ENCODE peak calls at places on chromosomes 3 and 15, in ten cellular contexts. One of them, this sample, is unnamed. For H3K4me1, the result is how much of the 10 kb centered on the place peaks cover.

GRCh38 chr15:66756220-66756769 is 54.3 kb downstream of the SMAD6 start:
- DNase-seq in left ventricle myocardium inferior: no peak
- DNase-seq in heart left ventricle: no peak
- DNase-seq in heart right ventricle: no peak
- DNase-seq in Peyer's patch: no peak
- DNase-seq in tibial artery: no peak
- DNase-seq in adrenal gland: no peak
- DNase-seq in endodermal cell: no peak
- DNase-seq in HCT116: no peak
- DNase-seq in ovary: peak
- DNase-seq in this sample: no peak

GRCh38 chr15:39623550-39623931 is 42.7 kb downstream of the THBS1 start:
- DNase-seq in left ventricle myocardium inferior: no peak
- DNase-seq in heart left ventricle: no peak
- DNase-seq in heart right ventricle: no peak
- DNase-seq in Peyer's patch: peak
- DNase-seq in tibial artery: no peak
- DNase-seq in adrenal gland: no peak
- DNase-seq in endodermal cell: no peak
- DNase-seq in HCT116: no peak
- DNase-seq in ovary: no peak
- DNase-seq in this sample: no peak

GRCh38 chr3:108822167-108822897 is at the start of gene TRAT1:
- DNase-seq in left ventricle myocardium inferior: no peak
- DNase-seq in heart left ventricle: no peak
- DNase-seq in heart right ventricle: no peak
- DNase-seq in Peyer's patch: no peak
- DNase-seq in tibial artery: no peak
- DNase-seq in adrenal gland: no peak
- DNase-seq in endodermal cell: no peak
- DNase-seq in HCT116: no peak
- DNase-seq in ovary: no peak
- DNase-seq in this sample: no peak

GRCh38 chr3:112437146-112438022 is 61.9 kb downstream of the BTLA start:
- DNase-seq in left ventricle myocardium inferior: no peak
- DNase-seq in heart left ventricle: no peak
- DNase-seq in heart right ventricle: no peak
- DNase-seq in Peyer's patch: no peak
- DNase-seq in tibial artery: no peak
- DNase-seq in adrenal gland: no peak
- DNase-seq in endodermal cell: peak
- DNase-seq in HCT116: peak
- DNase-seq in ovary: no peak
- DNase-seq in this sample: no peak

GRCh38 chr15:74438696-74439316 is 5.0 kb upstream of the SEMA7A start:
- DNase-seq in left ventricle myocardium inferior: peak
- DNase-seq in heart left ventricle: peak
- DNase-seq in heart right ventricle: peak
- DNase-seq in Peyer's patch: peak
- DNase-seq in tibial artery: peak
- DNase-seq in adrenal gland: peak
- DNase-seq in endodermal cell: peak
- DNase-seq in HCT116: peak
- DNase-seq in ovary: peak
- DNase-seq in this sample: peak

GRCh38 chr3:22620498-22620897 is 582.6 kb upstream of the UBE2E2 start:
- DNase-seq in left ventricle myocardium inferior: no peak
- DNase-seq in heart left ventricle: no peak
- DNase-seq in heart right ventricle: no peak
- DNase-seq in Peyer's patch: no peak
- DNase-seq in tibial artery: no peak
- DNase-seq in adrenal gland: no peak
- DNase-seq in endodermal cell: no peak
- DNase-seq in HCT116: no peak
- DNase-seq in ovary: no peak
- DNase-seq in this sample: no peak

GRCh38 chr3:124178531-124178930 is 186.6 kb upstream of the ROPN1 start:
- DNase-seq in left ventricle myocardium inferior: no peak
- DNase-seq in heart left ventricle: no peak
- DNase-seq in heart right ventricle: no peak
- DNase-seq in Peyer's patch: no peak
- DNase-seq in tibial artery: no peak
- DNase-seq in adrenal gland: no peak
- DNase-seq in endodermal cell: no peak
- DNase-seq in HCT116: no peak
- DNase-seq in ovary: no peak
- DNase-seq in this sample: no peak

GRCh38 chr3:172904817-172905479 is 154.4 kb downstream of the ECT2 start:
- DNase-seq in left ventricle myocardium inferior: no peak
- DNase-seq in heart left ventricle: no peak
- DNase-seq in heart right ventricle: no peak
- DNase-seq in Peyer's patch: no peak
- DNase-seq in tibial artery: no peak
- DNase-seq in adrenal gland: no peak
- DNase-seq in endodermal cell: peak
- DNase-seq in HCT116: no peak
- DNase-seq in ovary: no peak
- DNase-seq in this sample: no peak

GRCh38 chr15:81279621-81280051 is 44.3 kb downstream of the STARD5 start:
- DNase-seq in left ventricle myocardium inferior: no peak
- DNase-seq in heart left ventricle: no peak
- DNase-seq in heart right ventricle: no peak
- DNase-seq in Peyer's patch: no peak
- DNase-seq in tibial artery: no peak
- DNase-seq in adrenal gland: no peak
- DNase-seq in endodermal cell: no peak
- DNase-seq in HCT116: no peak
- DNase-seq in ovary: no peak
- DNase-seq in this sample: no peak

GRCh38 chr15:69987492-69988482 is 109.9 kb downstream of the TLE3 start:
- DNase-seq in left ventricle myocardium inferior: no peak
- DNase-seq in heart left ventricle: no peak
- DNase-seq in heart right ventricle: no peak
- DNase-seq in Peyer's patch: no peak
- DNase-seq in tibial artery: no peak
- DNase-seq in adrenal gland: no peak
- DNase-seq in endodermal cell: no peak
- DNase-seq in HCT116: no peak
- DNase-seq in ovary: no peak
- DNase-seq in this sample: no peak

GRCh38 chr15:40429068-40429707 is 11.6 kb upstream of the BAHD1 start:
- DNase-seq in left ventricle myocardium inferior: no peak
- DNase-seq in heart left ventricle: no peak
- DNase-seq in heart right ventricle: no peak
- DNase-seq in Peyer's patch: no peak
- DNase-seq in tibial artery: no peak
- DNase-seq in adrenal gland: no peak
- DNase-seq in endodermal cell: no peak
- DNase-seq in HCT116: no peak
- DNase-seq in ovary: no peak
- DNase-seq in this sample: no peak

GRCh38 chr3:133663569-133664313 is 2.0 kb upstream of the TOPBP1 start:
- DNase-seq in left ventricle myocardium inferior: no peak
- DNase-seq in heart left ventricle: no peak
- DNase-seq in heart right ventricle: no peak
- DNase-seq in Peyer's patch: no peak
- DNase-seq in tibial artery: no peak
- DNase-seq in adrenal gland: peak
- DNase-seq in endodermal cell: peak
- DNase-seq in HCT116: peak
- DNase-seq in ovary: no peak
- DNase-seq in this sample: no peak

GRCh38 chr3:60746690-60747416 is 504.4 kb downstream of the FHIT start:
- DNase-seq in left ventricle myocardium inferior: no peak
- DNase-seq in heart left ventricle: no peak
- DNase-seq in heart right ventricle: no peak
- DNase-seq in Peyer's patch: no peak
- DNase-seq in tibial artery: no peak
- DNase-seq in adrenal gland: no peak
- DNase-seq in endodermal cell: no peak
- DNase-seq in HCT116: no peak
- DNase-seq in ovary: no peak
- DNase-seq in this sample: no peak

DNA sequence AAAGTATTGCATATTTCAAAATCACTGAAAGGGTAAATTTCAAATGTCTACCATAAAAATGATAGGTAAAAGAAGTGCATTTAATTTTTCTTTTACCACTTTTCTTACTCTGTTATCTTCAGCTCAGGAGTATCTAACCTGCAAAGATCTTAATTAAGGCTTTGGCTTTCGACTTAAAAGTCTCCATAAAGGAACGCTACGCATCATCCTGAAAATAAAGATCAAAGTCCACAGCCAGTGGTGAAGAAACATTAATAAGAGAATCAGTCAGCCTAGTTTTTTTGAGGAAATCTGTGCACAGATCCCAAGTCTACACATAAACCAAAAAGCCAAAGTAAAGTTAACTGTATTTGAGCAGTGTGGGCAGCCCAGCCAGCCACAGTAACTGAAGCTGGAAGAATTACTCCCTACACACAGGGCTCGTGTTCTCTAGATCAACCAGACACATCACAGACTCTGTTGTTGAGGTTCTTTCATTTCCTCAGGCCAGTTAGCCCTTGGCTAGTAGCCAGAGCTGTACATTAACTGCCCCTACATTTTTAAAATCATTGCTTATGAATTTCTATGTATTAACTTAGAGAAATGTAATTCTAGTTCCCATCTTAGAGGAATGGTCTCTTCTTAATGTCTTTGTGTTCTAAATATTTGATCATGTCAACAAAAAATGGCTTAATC is 6.9 kb downstream of the LRRC2 start:
- DNase-seq in left ventricle myocardium inferior: no peak
- DNase-seq in heart left ventricle: no peak
- DNase-seq in heart right ventricle: no peak
- DNase-seq in Peyer's patch: no peak
- DNase-seq in tibial artery: no peak
- DNase-seq in adrenal gland: no peak
- DNase-seq in endodermal cell: no peak
- DNase-seq in HCT116: no peak
- DNase-seq in ovary: no peak
- DNase-seq in this sample: no peak
- H3K4me3 ChIP-seq in left ventricle myocardium inferior: peak
- H3K4me3 ChIP-seq in heart left ventricle: peak
- H3K4me3 ChIP-seq in heart right ventricle: peak
- H3K4me3 ChIP-seq in Peyer's patch: peak
- H3K4me3 ChIP-seq in tibial artery: no peak
- H3K4me3 ChIP-seq in adrenal gland: no peak
- H3K4me3 ChIP-seq in endodermal cell: no peak
- H3K4me3 ChIP-seq in HCT116: peak
- H3K4me3 ChIP-seq in ovary: no peak
- H3K4me3 ChIP-seq in this sample: no peak

GRCh38 chr15:83062768-83063180 is 4.3 kb downstream of the BTBD1 start:
- DNase-seq in left ventricle myocardium inferior: no peak
- DNase-seq in heart left ventricle: no peak
- DNase-seq in heart right ventricle: no peak
- DNase-seq in Peyer's patch: no peak
- DNase-seq in tibial artery: no peak
- DNase-seq in adrenal gland: peak
- DNase-seq in endodermal cell: no peak
- DNase-seq in HCT116: no peak
- DNase-seq in ovary: no peak
- DNase-seq in this sample: no peak
- H3K4me1 ChIP-seq in left ventricle myocardium inferior: half or more
- H3K4me1 ChIP-seq in heart left ventricle: under half
- H3K4me1 ChIP-seq in heart right ventricle: half or more
- H3K4me1 ChIP-seq in Peyer's patch: under half
- H3K4me1 ChIP-seq in tibial artery: half or more
- H3K4me1 ChIP-seq in adrenal gland: under half
- H3K4me1 ChIP-seq in endodermal cell: under half
- H3K4me1 ChIP-seq in HCT116: under half
- H3K4me1 ChIP-seq in ovary: under half
- H3K4me1 ChIP-seq in this sample: under half

GRCh38 chr3:41224120-41224806 is 25.0 kb downstream of the CTNNB1 start:
- DNase-seq in left ventricle myocardium inferior: no peak
- DNase-seq in heart left ventricle: no peak
- DNase-seq in heart right ventricle: no peak
- DNase-seq in Peyer's patch: no peak
- DNase-seq in tibial artery: no peak
- DNase-seq in adrenal gland: peak
- DNase-seq in endodermal cell: no peak
- DNase-seq in HCT116: no peak
- DNase-seq in ovary: no peak
- DNase-seq in this sample: no peak
- TF ChIP-seq CTCF in left ventricle myocardium inferior: peak
- TF ChIP-seq CTCF in heart left ventricle: no peak
- TF ChIP-seq CTCF in heart right ventricle: no peak
- TF ChIP-seq CTCF in Peyer's patch: no peak
- TF ChIP-seq CTCF in tibial artery: peak
- TF ChIP-seq CTCF in adrenal gland: no peak
- TF ChIP-seq CTCF in endodermal cell: no peak
- TF ChIP-seq CTCF in HCT116: no peak
- TF ChIP-seq CTCF in ovary: no peak
- TF ChIP-seq CTCF in this sample: no peak

GRCh38 chr3:54243262-54243931 is 121.0 kb downstream of the CACNA2D3 start:
- DNase-seq in left ventricle myocardium inferior: no peak
- DNase-seq in heart left ventricle: no peak
- DNase-seq in heart right ventricle: no peak
- DNase-seq in Peyer's patch: no peak
- DNase-seq in tibial artery: no peak
- DNase-seq in adrenal gland: no peak
- DNase-seq in endodermal cell: no peak
- DNase-seq in HCT116: no peak
- DNase-seq in ovary: no peak
- DNase-seq in this sample: no peak
- H3K4me3 ChIP-seq in left ventricle myocardium inferior: peak
- H3K4me3 ChIP-seq in heart left ventricle: peak
- H3K4me3 ChIP-seq in heart right ventricle: peak
- H3K4me3 ChIP-seq in Peyer's patch: peak
- H3K4me3 ChIP-seq in tibial artery: peak
- H3K4me3 ChIP-seq in adrenal gland: no peak
- H3K4me3 ChIP-seq in endodermal cell: no peak
- H3K4me3 ChIP-seq in HCT116: no peak
- H3K4me3 ChIP-seq in ovary: peak
- H3K4me3 ChIP-seq in this sample: no peak

DNA sequence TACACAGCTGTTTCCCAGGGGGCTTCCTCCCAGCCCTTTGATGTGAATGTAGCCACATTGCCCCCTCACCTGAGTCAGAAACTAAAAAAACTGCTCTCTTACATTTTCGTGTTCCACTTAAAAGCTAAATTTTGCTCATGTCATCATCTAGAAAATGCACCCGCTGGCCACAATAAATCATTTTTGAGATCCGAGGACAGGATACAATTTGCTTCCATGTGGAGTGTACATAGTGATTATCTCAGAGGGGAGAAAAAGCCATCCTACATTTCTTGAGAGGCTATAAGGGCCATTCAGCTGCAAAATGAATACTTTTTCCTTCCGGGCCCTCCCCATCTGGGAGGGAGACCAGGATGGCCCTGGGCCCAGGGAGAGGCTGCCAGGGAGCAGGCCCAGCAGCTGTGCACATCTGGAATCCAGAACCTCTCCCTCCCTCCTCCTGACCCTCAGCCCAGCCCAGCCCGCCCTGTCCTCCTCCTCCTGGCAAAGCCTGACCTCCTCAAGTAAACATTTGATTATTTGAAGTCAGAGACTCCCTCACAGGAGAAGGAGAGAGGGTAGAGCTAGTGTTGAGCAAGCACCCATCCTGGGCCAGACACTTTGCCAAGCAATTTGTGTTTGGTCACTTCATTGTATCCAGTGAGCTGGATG is 59.1 kb downstream of the CORO2B start:
- DNase-seq in left ventricle myocardium inferior: peak
- DNase-seq in heart left ventricle: peak
- DNase-seq in heart right ventricle: peak
- DNase-seq in Peyer's patch: no peak
- DNase-seq in tibial artery: peak
- DNase-seq in adrenal gland: peak
- DNase-seq in endodermal cell: no peak
- DNase-seq in HCT116: no peak
- DNase-seq in ovary: peak
- DNase-seq in this sample: peak
- H3K4me1 ChIP-seq in left ventricle myocardium inferior: half or more
- H3K4me1 ChIP-seq in heart left ventricle: half or more
- H3K4me1 ChIP-seq in heart right ventricle: half or more
- H3K4me1 ChIP-seq in Peyer's patch: under half
- H3K4me1 ChIP-seq in tibial artery: under half
- H3K4me1 ChIP-seq in adrenal gland: under half
- H3K4me1 ChIP-seq in endodermal cell: under half
- H3K4me1 ChIP-seq in HCT116: under half
- H3K4me1 ChIP-seq in ovary: half or more
- H3K4me1 ChIP-seq in this sample: under half

This sample was measured in lung.